ENCODE peak calls at places on chromosomes 16 and 17, in seven cellular contexts. One of them, this sample, is unnamed.

GRCh38 chr16:5966004-5966403 is 868.4 kb upstream of the EEF2KMT start:
- DNase-seq in right lobe of liver: no peak
- DNase-seq in HCT116: no peak
- DNase-seq in adrenal gland: no peak
- DNase-seq in tibial nerve: no peak
- DNase-seq in psoas muscle: no peak
- DNase-seq in sigmoid colon: no peak
- DNase-seq in this sample: no peak

GRCh38 chr16:8998114-8998513 is 34.4 kb upstream of the USP7 start:
- DNase-seq in right lobe of liver: no peak
- DNase-seq in HCT116: no peak
- DNase-seq in adrenal gland: no peak
- DNase-seq in tibial nerve: no peak
- DNase-seq in psoas muscle: no peak
- DNase-seq in sigmoid colon: no peak
- DNase-seq in this sample: no peak

GRCh38 chr17:46056800-46057304 is 57.8 kb downstream of the STH start:
- DNase-seq in right lobe of liver: no peak
- DNase-seq in HCT116: peak; percentile 45
- DNase-seq in adrenal gland: peak; percentile 35
- DNase-seq in tibial nerve: no peak
- DNase-seq in psoas muscle: no peak
- DNase-seq in sigmoid colon: no peak
- DNase-seq in this sample: no peak

GRCh38 chr17:36857698-36858097 is 79.6 kb upstream of the LHX1 start:
- DNase-seq in right lobe of liver: no peak
- DNase-seq in HCT116: no peak
- DNase-seq in adrenal gland: no peak
- DNase-seq in tibial nerve: no peak
- DNase-seq in psoas muscle: no peak
- DNase-seq in sigmoid colon: no peak
- DNase-seq in this sample: no peak

GRCh38 chr16:79658301-79659001 is 57.9 kb upstream of the MAF start:
- DNase-seq in right lobe of liver: no peak
- DNase-seq in HCT116: no peak
- DNase-seq in adrenal gland: peak; percentile 90
- DNase-seq in tibial nerve: no peak
- DNase-seq in psoas muscle: peak; percentile 39
- DNase-seq in sigmoid colon: no peak
- DNase-seq in this sample: no peak

GRCh38 chr17:58316260-58316960 is 12.2 kb downstream of the TSPOAP1 start:
- DNase-seq in right lobe of liver: peak; percentile 44
- DNase-seq in HCT116: no peak
- DNase-seq in adrenal gland: no peak
- DNase-seq in tibial nerve: no peak
- DNase-seq in psoas muscle: no peak
- DNase-seq in sigmoid colon: peak; percentile 56
- DNase-seq in this sample: no peak

GRCh38 chr17:50276588-50277356 is 2.5 kb downstream of the TMEM92 start:
- DNase-seq in right lobe of liver: no peak
- DNase-seq in HCT116: no peak
- DNase-seq in adrenal gland: no peak
- DNase-seq in tibial nerve: no peak
- DNase-seq in psoas muscle: no peak
- DNase-seq in sigmoid colon: no peak
- DNase-seq in this sample: no peak

GRCh38 chr16:85347213-85347591 is 234.9 kb upstream of the CIBAR2 start:
- DNase-seq in right lobe of liver: no peak
- DNase-seq in HCT116: no peak
- DNase-seq in adrenal gland: peak; percentile 50
- DNase-seq in tibial nerve: no peak
- DNase-seq in psoas muscle: no peak
- DNase-seq in sigmoid colon: no peak
- DNase-seq in this sample: no peak

GRCh38 chr17:40646791-40647548 is 648 bp downstream of the SMARCE1 start:
- DNase-seq in right lobe of liver: no peak
- DNase-seq in HCT116: peak; percentile 28
- DNase-seq in adrenal gland: peak; percentile 31
- DNase-seq in tibial nerve: no peak
- DNase-seq in psoas muscle: no peak
- DNase-seq in sigmoid colon: no peak
- DNase-seq in this sample: no peak

GRCh38 chr17:16215002-16215272 is 397 bp downstream of the NCOR1 start:
- DNase-seq in right lobe of liver: peak; percentile 75
- DNase-seq in HCT116: no peak
- DNase-seq in adrenal gland: peak; percentile 48
- DNase-seq in tibial nerve: no peak
- DNase-seq in psoas muscle: peak; percentile 55
- DNase-seq in sigmoid colon: no peak
- DNase-seq in this sample: no peak

GRCh38 chr16:15404792-15405191 is 9.2 kb downstream of the MPV17L start:
- DNase-seq in right lobe of liver: no peak
- DNase-seq in HCT116: no peak
- DNase-seq in adrenal gland: peak; percentile 76
- DNase-seq in tibial nerve: no peak
- DNase-seq in psoas muscle: peak; percentile 64
- DNase-seq in sigmoid colon: no peak
- DNase-seq in this sample: no peak

GRCh38 chr17:80861892-80862291 is 129.7 kb upstream of the CHMP6 start:
- DNase-seq in right lobe of liver: peak; percentile 46
- DNase-seq in HCT116: no peak
- DNase-seq in adrenal gland: no peak
- DNase-seq in tibial nerve: no peak
- DNase-seq in psoas muscle: no peak
- DNase-seq in sigmoid colon: peak; percentile 81
- DNase-seq in this sample: no peak

GRCh38 chr16:77289331-77289809 is 90.2 kb downstream of the SYCE1L start:
- DNase-seq in right lobe of liver: no peak
- DNase-seq in HCT116: no peak
- DNase-seq in adrenal gland: no peak
- DNase-seq in tibial nerve: no peak
- DNase-seq in psoas muscle: no peak
- DNase-seq in sigmoid colon: no peak
- DNase-seq in this sample: no peak

GRCh38 chr17:53135969-53136368 is 686.8 kb upstream of the KIF2B start:
- DNase-seq in right lobe of liver: no peak
- DNase-seq in HCT116: no peak
- DNase-seq in adrenal gland: no peak
- DNase-seq in tibial nerve: no peak
- DNase-seq in psoas muscle: no peak
- DNase-seq in sigmoid colon: no peak
- DNase-seq in this sample: no peak

GRCh38 chr17:77147357-77147801 is 6.6 kb downstream of the SEC14L1 start:
- DNase-seq in right lobe of liver: no peak
- DNase-seq in HCT116: no peak
- DNase-seq in adrenal gland: no peak
- DNase-seq in tibial nerve: no peak
- DNase-seq in psoas muscle: no peak
- DNase-seq in sigmoid colon: no peak
- DNase-seq in this sample: no peak

GRCh38 chr17:34299918-34300600 is 14.5 kb downstream of the CCL11 start:
- DNase-seq in right lobe of liver: no peak
- DNase-seq in HCT116: no peak
- DNase-seq in adrenal gland: no peak
- DNase-seq in tibial nerve: no peak
- DNase-seq in psoas muscle: no peak
- DNase-seq in sigmoid colon: no peak
- DNase-seq in this sample: no peak

DNA sequence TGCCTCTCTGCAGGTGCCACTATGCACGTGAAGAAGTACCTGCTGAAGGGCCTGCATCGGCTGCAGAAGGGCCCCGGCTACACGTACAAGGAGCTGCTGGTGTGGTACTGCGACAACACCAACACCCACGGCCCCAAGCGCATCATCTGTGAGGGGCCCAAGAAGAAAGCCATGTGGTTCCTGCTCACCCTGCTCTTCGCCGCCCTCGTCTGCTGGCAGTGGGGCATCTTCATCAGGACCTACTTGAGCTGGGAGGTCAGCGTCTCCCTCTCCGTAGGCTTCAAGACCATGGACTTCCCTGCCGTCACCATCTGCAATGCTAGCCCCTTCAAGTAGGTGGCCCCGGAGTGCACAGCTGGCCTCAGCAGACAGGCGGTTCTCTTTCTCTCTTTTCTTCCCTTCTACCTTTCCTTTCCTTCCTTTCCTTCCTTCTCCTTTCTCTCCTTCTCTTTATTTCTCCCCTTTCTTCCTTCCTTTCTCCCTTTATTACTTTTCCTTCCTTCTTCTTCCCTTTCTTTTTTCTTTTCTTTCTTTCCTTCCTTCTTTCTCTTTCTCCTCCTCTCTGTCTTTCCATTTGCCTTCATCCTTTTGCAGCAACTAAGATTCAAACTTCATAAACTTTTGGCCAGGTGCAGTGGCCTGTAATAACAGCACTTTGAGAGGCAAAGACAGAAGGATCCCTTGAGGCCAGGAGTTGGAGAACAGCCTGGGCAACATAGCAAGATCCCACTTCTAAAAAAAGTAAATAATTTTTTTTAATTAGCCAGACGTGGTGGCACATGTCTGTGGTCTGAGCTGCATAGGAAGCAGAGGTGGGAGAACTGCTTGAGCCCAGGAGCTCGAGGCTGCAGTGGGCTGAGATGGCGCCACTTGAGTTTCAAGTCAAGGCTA is 46.7 kb downstream of the SCNN1B start:
- DNase-seq in right lobe of liver: no peak
- DNase-seq in HCT116: no peak
- DNase-seq in adrenal gland: no peak
- DNase-seq in tibial nerve: no peak
- DNase-seq in psoas muscle: no peak
- DNase-seq in sigmoid colon: peak; percentile 26
- DNase-seq in this sample: no peak
- TF ChIP-seq CTCF in right lobe of liver: no peak
- TF ChIP-seq CTCF in HCT116: peak; percentile 13
- TF ChIP-seq CTCF in adrenal gland: no peak
- TF ChIP-seq CTCF in tibial nerve: no peak
- TF ChIP-seq CTCF in psoas muscle: peak; percentile 11
- TF ChIP-seq CTCF in sigmoid colon: no peak
- TF ChIP-seq CTCF in this sample: no peak

GRCh38 chr16:72989203-72989991 is 58.5 kb downstream of the ZFHX3 start:
- DNase-seq in right lobe of liver: no peak
- DNase-seq in HCT116: peak; percentile 40
- DNase-seq in adrenal gland: peak; percentile 54
- DNase-seq in tibial nerve: no peak
- DNase-seq in psoas muscle: no peak
- DNase-seq in sigmoid colon: peak; percentile 78
- DNase-seq in this sample: no peak
- H3K27ac ChIP-seq in right lobe of liver: no peak overlapping the region
- H3K27ac ChIP-seq in HCT116: peak overlapping the region; percentile 75
- H3K27ac ChIP-seq in adrenal gland: peak overlapping the region; percentile 86
- H3K27ac ChIP-seq in tibial nerve: peak overlapping the region; percentile 68
- H3K27ac ChIP-seq in psoas muscle: peak overlapping the region; percentile 97
- H3K27ac ChIP-seq in sigmoid colon: peak overlapping the region; percentile 87
- H3K27ac ChIP-seq in this sample: peak overlapping the region; percentile 78

DNA sequence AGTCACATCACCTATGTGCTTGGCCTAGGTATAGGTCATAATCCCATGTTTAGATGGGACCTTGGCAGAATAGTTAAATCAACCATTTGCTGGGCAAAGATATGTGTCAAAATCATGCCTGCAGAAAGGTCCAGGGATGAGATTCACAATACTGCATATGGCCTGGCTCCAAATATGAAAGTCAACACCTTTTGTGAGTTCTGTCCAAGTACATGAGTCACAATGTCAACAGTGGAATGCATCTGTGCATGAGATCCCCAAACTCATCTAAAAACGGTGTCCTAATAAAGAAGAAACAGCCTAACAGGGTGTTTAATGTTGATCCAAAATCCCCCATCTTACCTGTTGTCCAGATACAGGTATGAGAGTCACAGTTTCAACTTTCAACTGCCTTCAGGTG is 1847.5 kb downstream of the TP53TG3F start:
- DNase-seq in right lobe of liver: no peak
- DNase-seq in HCT116: no peak
- DNase-seq in adrenal gland: no peak
- DNase-seq in tibial nerve: no peak
- DNase-seq in psoas muscle: no peak
- DNase-seq in sigmoid colon: no peak
- DNase-seq in this sample: no peak
- H3K9me3 ChIP-seq in right lobe of liver: no peaks in the 10 kb centered on the region
- H3K9me3 ChIP-seq in HCT116: peaks cover 45% of the 10 kb centered on the region
- H3K9me3 ChIP-seq in adrenal gland: no peaks in the 10 kb centered on the region
- H3K9me3 ChIP-seq in tibial nerve: peaks cover 30% of the 10 kb centered on the region
- H3K9me3 ChIP-seq in psoas muscle: no peaks in the 10 kb centered on the region
- H3K9me3 ChIP-seq in sigmoid colon: no peaks in the 10 kb centered on the region
- H3K9me3 ChIP-seq in this sample: no peaks in the 10 kb centered on the region

GRCh38 chr17:61394630-61395408 is 4.8 kb upstream of the TBX2 start:
- DNase-seq in right lobe of liver: no peak
- DNase-seq in HCT116: no peak
- DNase-seq in adrenal gland: no peak
- DNase-seq in tibial nerve: no peak
- DNase-seq in psoas muscle: no peak
- DNase-seq in sigmoid colon: no peak
- DNase-seq in this sample: no peak

GRCh38 chr17:61391595-61392291 is 7.9 kb upstream of the TBX2 start:
- DNase-seq in right lobe of liver: no peak
- DNase-seq in HCT116: no peak
- DNase-seq in adrenal gland: no peak
- DNase-seq in tibial nerve: no peak
- DNase-seq in psoas muscle: no peak
- DNase-seq in sigmoid colon: no peak
- DNase-seq in this sample: no peak

GRCh38 chr17:61392679-61393078 is 7.0 kb upstream of the TBX2 start:
- DNase-seq in right lobe of liver: no peak
- DNase-seq in HCT116: no peak
- DNase-seq in adrenal gland: no peak
- DNase-seq in tibial nerve: no peak
- DNase-seq in psoas muscle: no peak
- DNase-seq in sigmoid colon: no peak
- DNase-seq in this sample: no peak

GRCh38 chr17:61393904-61394629 is 5.6 kb upstream of the TBX2 start:
- DNase-seq in right lobe of liver: no peak
- DNase-seq in HCT116: no peak
- DNase-seq in adrenal gland: no peak
- DNase-seq in tibial nerve: no peak
- DNase-seq in psoas muscle: no peak
- DNase-seq in sigmoid colon: no peak
- DNase-seq in this sample: no peak

GRCh38 chr17:61393550-61393903 is 6.1 kb upstream of the TBX2 start:
- DNase-seq in right lobe of liver: no peak
- DNase-seq in HCT116: no peak
- DNase-seq in adrenal gland: no peak
- DNase-seq in tibial nerve: no peak
- DNase-seq in psoas muscle: no peak
- DNase-seq in sigmoid colon: no peak
- DNase-seq in this sample: no peak
- TF ChIP-seq CTCF in right lobe of liver: no peak
- TF ChIP-seq CTCF in HCT116: no peak
- TF ChIP-seq CTCF in adrenal gland: no peak
- TF ChIP-seq CTCF in tibial nerve: no peak
- TF ChIP-seq CTCF in psoas muscle: peak; percentile 31
- TF ChIP-seq CTCF in sigmoid colon: no peak
- TF ChIP-seq CTCF in this sample: no peak

GRCh38 chr17:71975331-71975801 is 145.5 kb upstream of the SOX9 start:
- DNase-seq in right lobe of liver: no peak
- DNase-seq in HCT116: no peak
- DNase-seq in adrenal gland: no peak
- DNase-seq in tibial nerve: peak; percentile 45
- DNase-seq in psoas muscle: peak; percentile 68
- DNase-seq in sigmoid colon: peak; percentile 73
- DNase-seq in this sample: peak; percentile 89
- H3K27ac ChIP-seq in right lobe of liver: no peak overlapping the region
- H3K27ac ChIP-seq in HCT116: no peak overlapping the region
- H3K27ac ChIP-seq in adrenal gland: peak overlapping the region; percentile 7
- H3K27ac ChIP-seq in tibial nerve: peak overlapping the region; percentile 90
- H3K27ac ChIP-seq in psoas muscle: peak overlapping the region; percentile 92
- H3K27ac ChIP-seq in sigmoid colon: peak overlapping the region; percentile 86
- H3K27ac ChIP-seq in this sample: peak overlapping the region; percentile 85

This sample was measured in vagina.